ENCODE peak calls at places on chromosomes 5 and 9, in seven cellular contexts. A is left colon, V is RPMI7951, N is AG04449, T is NCI-H2227 treated with DMSO at 0.1 percent for 48 hours, R is MV-4-11, Q is HEK293T. I is an unnamed sample.

GRCh38 chr9:109469646-109470358 is 28.3 kb downstream of the PTPN3 start:
- DNase-seq in A (peak), R (peak), N (peak), T (peak), V (peak), Q (peak), I (no peak)

GRCh38 chr5:125526940-125527339 is 780.5 kb upstream of the ZNF608 start:
- DNase-seq in R (no peak), Q (no peak), T (no peak), A (no peak), V (no peak), N (no peak), I (no peak)

GRCh38 chr5:610744-611730 is 1.1 kb upstream of the CEP72 start:
- DNase-seq in N (no peak), Q (no peak), A (no peak), R (no peak), T (no peak), V (no peak), I (peak)

GRCh38 chr9:105656131-105656921 is 5.9 kb upstream of the TAL2 start:
- DNase-seq in Q (peak), N (no peak), R (no peak), A (peak), V (peak), T (peak), I (no peak)

GRCh38 chr9:133948138-133948537 is 44.0 kb downstream of the VAV2 start:
- DNase-seq in T (no peak), V (peak), A (no peak), Q (no peak), N (no peak), R (no peak), I (no peak)

GRCh38 chr9:135103001-135103446 is 15.6 kb downstream of the OLFM1 start:
- DNase-seq in A (no peak), N (no peak), R (no peak), T (no peak), V (no peak), Q (no peak), I (no peak)

GRCh38 chr5:80249876-80250275 is 6.0 kb downstream of the SERINC5 start:
- DNase-seq in V (no peak), R (no peak), A (no peak), Q (no peak), N (no peak), T (no peak), I (no peak)

GRCh38 chr9:88388886-88389617 is 808 bp downstream of the SPIN1 start:
- DNase-seq in Q (peak), T (peak), A (peak), V (peak), N (no peak), R (peak), I (no peak)

GRCh38 chr5:60687927-60688720 is 11.8 kb downstream of the DEPDC1B start:
- DNase-seq in T (peak), N (no peak), A (no peak), V (peak), R (peak), Q (peak), I (no peak)

GRCh38 chr9:89705651-89706050 is 100.8 kb downstream of the GADD45G start:
- DNase-seq in R (no peak), T (no peak), V (no peak), Q (no peak), A (no peak), N (no peak), I (no peak)